ENCODE peak calls at places on chromosomes 12 and 14, in five cellular contexts. H is effector memory CD4-positive, alpha-beta T cell; C is SJCRH30; G is heart left ventricle; X is thoracic aorta. L is an unnamed sample.

GRCh38 chr12:101875112-101875961 is 2.0 kb upstream of the DRAM1 start:
- DNase-seq in X (no peak), G (no peak), C (no peak), H (no peak), L (no peak)

GRCh38 chr14:100840751-100841444 is 15.0 kb downstream of the MEG3 start:
- DNase-seq in X (no peak), G (no peak), C (no peak), H (no peak), L (peak; percentile 51)

GRCh38 chr14:76138119-76138757 is 13.5 kb upstream of the GPATCH2L start:
- DNase-seq in H (no peak), C (no peak), G (no peak), X (no peak), L (no peak)

GRCh38 chr14:103522028-103522581 is 525 bp downstream of the CKB start:
- DNase-seq in C (no peak), X (no peak), H (no peak), G (peak; percentile 55), L (peak; percentile 77)

GRCh38 chr14:103696466-103697071 is 18.7 kb downstream of the XRCC3 start:
- DNase-seq in H (no peak), X (no peak), C (peak; percentile 78), G (peak; percentile 77), L (peak; percentile 74)

GRCh38 chr14:32090686-32091085 is 13.6 kb downstream of the ARHGAP5 start:
- DNase-seq in C (no peak), H (no peak), G (no peak), X (no peak), L (no peak)

GRCh38 chr12:131274906-131275305 is 321.2 kb downstream of the ADGRD1 start:
- DNase-seq in X (no peak), H (no peak), G (no peak), C (no peak), L (no peak)

GRCh38 chr12:6266431-6267006 is 44.0 kb upstream of the PLEKHG6 start:
- DNase-seq in H (no peak), C (no peak), G (no peak), X (no peak), L (no peak)

GRCh38 chr12:120996133-120996746 is 17.9 kb downstream of the HNF1A start:
- DNase-seq in H (no peak), G (no peak), X (no peak), C (no peak), L (peak; percentile 51)

GRCh38 chr14:56422703-56423213 is 156.8 kb upstream of the TMEM260 start:
- DNase-seq in X (peak; percentile 6), C (peak; percentile 76), G (peak; percentile 57), H (no peak), L (no peak)

GRCh38 chr12:27331927-27332324 is 710 bp upstream of the BMAL2 start:
- DNase-seq in H (no peak), G (no peak), C (no peak), X (no peak), L (no peak)

GRCh38 chr12:100279612-100280244 is 12.8 kb downstream of the SCYL2 start:
- DNase-seq in H (no peak), X (no peak), C (no peak), G (no peak), L (no peak)

GRCh38 chr12:57864382-57864781 is 17.9 kb upstream of the CTDSP2 start:
- DNase-seq in H (no peak), G (no peak), X (no peak), C (peak; percentile 89), L (no peak)

GRCh38 chr14:71011479-71011878 is 104.2 kb downstream of the PCNX1 start:
- DNase-seq in G (no peak), H (no peak), X (no peak), C (no peak), L (no peak)
- H3K4me3 ChIP-seq in G (no peak overlapping the region), H (no peak overlapping the region), X (no peak overlapping the region), C (no peak overlapping the region), L (no peak overlapping the region)

GRCh38 chr14:64541261-64541970 is 875 bp downstream of the HSPA2 start:
- DNase-seq in H (peak; percentile 18), G (no peak), X (no peak), C (no peak), L (peak; percentile 85)

GRCh38 chr14:64540208-64541202 is at the start of gene HSPA2:
- DNase-seq in G (peak; percentile 99), C (peak; percentile 90), X (peak; percentile 98), H (peak; percentile 90), L (peak; percentile 99)

GRCh38 chr14:64544607-64545312 is 4.2 kb downstream of the HSPA2 start:
- DNase-seq in G (no peak), H (no peak), X (no peak), C (no peak), L (no peak)

GRCh38 chr14:64542839-64543207 is 2.3 kb downstream of the HSPA2 start:
- DNase-seq in H (no peak), C (no peak), X (no peak), G (no peak), L (no peak)

DNA sequence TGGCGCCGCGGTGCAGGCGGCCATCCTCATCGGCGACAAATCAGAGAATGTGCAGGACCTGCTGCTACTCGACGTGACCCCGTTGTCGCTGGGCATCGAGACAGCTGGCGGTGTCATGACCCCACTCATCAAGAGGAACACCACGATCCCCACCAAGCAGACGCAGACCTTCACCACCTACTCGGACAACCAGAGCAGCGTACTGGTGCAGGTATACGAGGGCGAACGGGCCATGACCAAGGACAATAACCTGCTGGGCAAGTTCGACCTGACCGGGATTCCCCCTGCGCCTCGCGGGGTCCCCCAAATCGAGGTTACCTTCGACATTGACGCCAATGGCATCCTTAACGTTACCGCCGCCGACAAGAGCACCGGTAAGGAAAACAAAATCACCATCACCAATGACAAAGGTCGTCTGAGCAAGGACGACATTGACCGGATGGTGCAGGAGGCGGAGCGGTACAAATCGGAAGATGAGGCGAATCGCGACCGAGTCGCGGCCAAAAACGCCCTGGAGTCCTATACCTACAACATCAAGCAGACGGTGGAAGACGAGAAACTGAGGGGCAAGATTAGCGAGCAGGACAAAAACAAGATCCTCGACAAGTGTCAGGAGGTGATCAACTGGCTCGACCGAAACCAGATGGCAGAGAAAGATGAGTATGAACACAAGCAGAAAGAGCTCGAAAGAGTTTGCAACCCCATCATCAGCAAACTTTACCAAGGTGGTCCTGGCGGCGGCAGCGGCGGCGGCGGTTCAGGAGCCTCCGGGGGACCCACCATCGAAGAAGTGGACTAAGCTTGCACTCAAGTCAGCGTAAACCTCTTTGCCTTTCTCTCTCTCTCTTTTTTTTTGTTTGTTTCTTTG is 1.7 kb downstream of the HSPA2 start:
- DNase-seq in X (no peak), G (no peak), H (no peak), C (no peak), L (peak; percentile 76)
- H3K4me3 ChIP-seq in X (peak overlapping the region; percentile 70), G (peak overlapping the region; percentile 40), H (peak overlapping the region; percentile 44), C (no peak overlapping the region), L (peak overlapping the region; percentile 24)

DNA sequence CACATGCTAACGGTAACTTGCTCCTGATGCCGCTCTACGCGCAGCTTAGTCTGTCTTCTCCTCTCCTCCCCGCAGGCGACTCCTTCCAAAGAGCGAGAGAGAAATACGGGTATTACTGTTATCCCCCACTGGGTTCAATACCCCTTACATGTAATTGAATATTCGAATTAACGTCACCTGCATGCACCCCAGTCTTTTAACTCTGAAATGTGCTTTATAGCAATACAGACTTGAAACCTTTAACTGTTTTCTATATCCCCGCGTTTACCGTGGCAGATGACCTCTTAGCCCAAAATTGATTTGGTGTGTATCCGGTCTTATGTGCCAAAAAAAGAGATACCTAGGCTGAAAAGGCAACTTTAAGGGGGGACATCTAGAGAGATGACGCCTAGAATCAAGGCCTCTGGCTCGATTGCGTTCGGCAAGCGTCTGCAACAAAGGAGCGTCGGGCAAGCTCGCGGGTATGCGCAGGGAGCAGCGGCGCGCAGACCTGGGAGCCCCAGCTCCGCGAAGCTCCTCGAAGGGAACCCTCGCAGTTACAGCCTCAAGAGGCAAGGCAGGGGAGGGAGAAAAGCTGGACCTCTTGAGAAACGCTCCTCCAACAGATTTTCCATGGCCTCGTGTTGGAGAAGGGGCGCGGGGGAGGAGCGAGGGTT is 6.8 kb upstream of the FOXG1 start:
- DNase-seq in C (no peak), G (no peak), H (no peak), X (no peak), L (no peak)
- H3K4me3 ChIP-seq in C (no peak overlapping the region), G (no peak overlapping the region), H (no peak overlapping the region), X (no peak overlapping the region), L (no peak overlapping the region)

GRCh38 chr14:91945776-91946305 is 1.7 kb downstream of the FBLN5 start:
- DNase-seq in H (no peak), G (no peak), X (no peak), C (no peak), L (no peak)
- H3K4me3 ChIP-seq in H (no peak overlapping the region), G (peak overlapping the region; percentile 57), X (peak overlapping the region; percentile 94), C (peak overlapping the region; percentile 66), L (peak overlapping the region; percentile 38)

L was measured in spleen.